ENCODE peak calls at places on chromosome 1, in five cellular contexts. S, N, F, U and E are unnamed samples.
A peak's percentile ranks its signal among the peaks of the same experiment; 100 is the strongest.

GRCh38 chr1:167491586-167492408 is 26.5 kb downstream of the CD247 start:
- DNase-seq in S (no peak), N (no peak), F (no peak), U (no peak), E (peak; percentile 14)

GRCh38 chr1:234603221-234604204 is 6.5 kb downstream of the IRF2BP2 start:
- DNase-seq in S (no peak), N (no peak), F (no peak), U (no peak), E (no peak)

GRCh38 chr1:203593723-203594122 is 32.9 kb upstream of the ATP2B4 start:
- DNase-seq in S (no peak), N (no peak), F (peak; percentile 21), U (no peak), E (no peak)

GRCh38 chr1:25432749-25433388 is 2.2 kb downstream of the MACO1 start:
- DNase-seq in S (no peak), N (no peak), F (no peak), U (no peak), E (no peak)

GRCh38 chr1:183633676-183634343 is 1.8 kb downstream of the ARPC5 start:
- DNase-seq in S (peak; percentile 50), N (peak; percentile 30), F (no peak), U (peak; percentile 33), E (no peak)

GRCh38 chr1:998051-998821 is 1.7 kb downstream of the HES4 start:
- DNase-seq in S (no peak), N (no peak), F (no peak), U (peak; percentile 48), E (no peak)

GRCh38 chr1:44908427-44908826 is 65.4 kb upstream of the PTCH2 start:
- DNase-seq in S (no peak), N (no peak), F (no peak), U (no peak), E (no peak)

GRCh38 chr1:26522073-26522472 is 7.5 kb upstream of the RPS6KA1 start:
- DNase-seq in S (no peak), N (no peak), F (no peak), U (no peak), E (no peak)

GRCh38 chr1:19110266-19110927 is 99.7 kb downstream of the UBR4 start:
- DNase-seq in S (no peak), N (no peak), F (no peak), U (no peak), E (no peak)

GRCh38 chr1:14095001-14095400 is 395.0 kb downstream of the PRDM2 start:
- DNase-seq in S (peak; percentile 27), N (peak; percentile 34), F (no peak), U (no peak), E (peak; percentile 53)

GRCh38 chr1:19209990-19210771 is at the start of gene UBR4:
- DNase-seq in S (peak; percentile 89), N (peak; percentile 97), F (peak; percentile 96), U (peak; percentile 98), E (peak; percentile 96)

GRCh38 chr1:31835415-31835814 is 19.6 kb upstream of the SPOCD1 start:
- DNase-seq in S (no peak), N (no peak), F (no peak), U (no peak), E (no peak)

GRCh38 chr1:34806396-34806795 is 13.6 kb downstream of the GJA4 start:
- DNase-seq in S (peak; percentile 21), N (no peak), F (no peak), U (no peak), E (no peak)

GRCh38 chr1:228446849-228447248 is 30.2 kb upstream of the TRIM17 start:
- DNase-seq in S (no peak), N (no peak), F (no peak), U (no peak), E (no peak)

GRCh38 chr1:231923461-231924132 is 297.0 kb downstream of the DISC1 start:
- DNase-seq in S (no peak), N (no peak), F (no peak), U (no peak), E (no peak)

GRCh38 chr1:219220945-219221344 is 47.3 kb downstream of the LYPLAL1 start:
- DNase-seq in S (no peak), N (no peak), F (no peak), U (no peak), E (no peak)

GRCh38 chr1:41381691-41382530 is 20.7 kb downstream of the FOXO6 start:
- DNase-seq in S (peak; percentile 54), N (peak; percentile 57), F (no peak), U (no peak), E (peak; percentile 64)

GRCh38 chr1:213675043-213675442 is 312.7 kb upstream of the PROX1 start:
- DNase-seq in S (no peak), N (no peak), F (no peak), U (no peak), E (no peak)

GRCh38 chr1:186957339-186957738 is 128.6 kb downstream of the PLA2G4A start:
- DNase-seq in S (no peak), N (no peak), F (no peak), U (no peak), E (no peak)

GRCh38 chr1:26360051-26360806 is 6.3 kb upstream of the CRYBG2 start:
- DNase-seq in S (no peak), N (no peak), F (peak; percentile 15), U (no peak), E (no peak)

GRCh38 chr1:211517006-211517405 is 25.0 kb upstream of the RD3 start:
- DNase-seq in S (no peak), N (no peak), F (no peak), U (peak; percentile 31), E (peak; percentile 30)

GRCh38 chr1:167671727-167672511 is 41.9 kb downstream of the RCSD1 start:
- DNase-seq in S (no peak), N (no peak), F (no peak), U (no peak), E (no peak)

GRCh38 chr1:50750021-50750619 is 209.9 kb downstream of the FAF1 start:
- DNase-seq in S (peak; percentile 30), N (no peak), F (no peak), U (no peak), E (no peak)

GRCh38 chr1:116497660-116498059 is 73.2 kb downstream of the CD58 start:
- DNase-seq in S (no peak), N (no peak), F (no peak), U (no peak), E (no peak)

GRCh38 chr1:218867941-218868656 is 305.6 kb upstream of the LYPLAL1 start:
- DNase-seq in S (no peak), N (no peak), F (no peak), U (no peak), E (no peak)

GRCh38 chr1:224213438-224214119 is 30.5 kb downstream of the DEGS1 start:
- DNase-seq in S (no peak), N (no peak), F (no peak), U (no peak), E (no peak)

GRCh38 chr1:37605806-37606474 is 10.2 kb upstream of the GNL2 start:
- DNase-seq in S (no peak), N (no peak), F (no peak), U (no peak), E (no peak)

GRCh38 chr1:36715797-36716196 is 233.1 kb upstream of the CSF3R start:
- DNase-seq in S (no peak), N (no peak), F (no peak), U (no peak), E (no peak)

GRCh38 chr1:10082785-10083479 is 50.2 kb downstream of the UBE4B start:
- DNase-seq in S (peak; percentile 75), N (no peak), F (no peak), U (no peak), E (no peak)

GRCh38 chr1:223141021-223141420 is 2.0 kb downstream of the TLR5 start:
- DNase-seq in S (no peak), N (no peak), F (no peak), U (no peak), E (no peak)